ENCODE peak calls at places on chromosomes 16 and 17, in nine cellular contexts. X, G, Q, C, H, I, J, F and Y are unnamed samples.

GRCh38 chr17:57724038-57724728 is 20.9 kb downstream of the CCDC182 start:
- DNase-seq in X (no peak), G (no peak), Q (no peak), C (no peak), H (no peak), I (no peak), J (no peak), F (no peak), Y (no peak)

GRCh38 chr17:49703557-49704277 is 4.0 kb downstream of the SLC35B1 start:
- DNase-seq in X (peak; percentile 48), G (no peak), Q (peak; percentile 73), C (peak; percentile 59), H (no peak), I (peak; percentile 18), J (peak; percentile 75), F (peak; percentile 69), Y (no peak)

GRCh38 chr17:39634384-39634871 is 2.5 kb upstream of the STARD3 start:
- DNase-seq in X (no peak), G (no peak), Q (peak; percentile 50), C (peak; percentile 65), H (no peak), I (no peak), J (no peak), F (peak; percentile 69), Y (no peak)

GRCh38 chr17:2723505-2723996 is 12.0 kb upstream of the CLUH start:
- DNase-seq in X (no peak), G (no peak), Q (no peak), C (no peak), H (no peak), I (no peak), J (no peak), F (no peak), Y (no peak)

GRCh38 chr17:7017827-7018200 is 5.0 kb upstream of the BCL6B start:
- DNase-seq in X (no peak), G (no peak), Q (no peak), C (no peak), H (no peak), I (no peak), J (no peak), F (no peak), Y (no peak)

GRCh38 chr16:57726433-57726947 is 9.1 kb upstream of the KATNB1 start:
- DNase-seq in X (no peak), G (peak; percentile 12), Q (no peak), C (no peak), H (no peak), I (no peak), J (no peak), F (no peak), Y (peak; percentile 28)

GRCh38 chr17:42202159-42202558 is 7.9 kb upstream of the GHDC start:
- DNase-seq in X (no peak), G (no peak), Q (no peak), C (no peak), H (no peak), I (no peak), J (no peak), F (no peak), Y (no peak)

GRCh38 chr16:24609740-24610420 is 70.5 kb downstream of the RBBP6 start:
- DNase-seq in X (peak; percentile 55), G (peak; percentile 88), Q (peak; percentile 55), C (peak; percentile 62), H (peak; percentile 33), I (peak; percentile 42), J (peak; percentile 10), F (peak; percentile 74), Y (no peak)

GRCh38 chr17:149231-149630 is 11.9 kb downstream of the SCGB1C2 start:
- DNase-seq in X (no peak), G (peak; percentile 15), Q (no peak), C (no peak), H (no peak), I (no peak), J (no peak), F (no peak), Y (peak; percentile 22)

GRCh38 chr17:68379692-68380677 is 77.3 kb downstream of the WIPI1 start:
- DNase-seq in X (no peak), G (no peak), Q (no peak), C (no peak), H (no peak), I (no peak), J (no peak), F (no peak), Y (peak; percentile 4)

GRCh38 chr17:39960406-39961053 is 2.3 kb upstream of the GSDMA start:
- DNase-seq in X (peak; percentile 87), G (no peak), Q (no peak), C (no peak), H (no peak), I (no peak), J (no peak), F (peak; percentile 35), Y (no peak)

GRCh38 chr16:28136751-28137434 is 73.4 kb upstream of the GSG1L start:
- DNase-seq in X (no peak), G (no peak), Q (no peak), C (no peak), H (no peak), I (no peak), J (no peak), F (no peak), Y (no peak)

GRCh38 chr17:44191389-44191788 is 4.6 kb downstream of the TMUB2 start:
- DNase-seq in X (no peak), G (no peak), Q (no peak), C (no peak), H (no peak), I (no peak), J (no peak), F (no peak), Y (no peak)

GRCh38 chr16:58970775-58971174 is 236.7 kb upstream of the GOT2 start:
- DNase-seq in X (no peak), G (no peak), Q (peak; percentile 25), C (no peak), H (no peak), I (no peak), J (no peak), F (no peak), Y (no peak)

GRCh38 chr17:59504821-59505220 is 60.6 kb upstream of the DHX40 start:
- DNase-seq in X (no peak), G (no peak), Q (no peak), C (no peak), H (no peak), I (no peak), J (no peak), F (no peak), Y (no peak)

GRCh38 chr17:68288804-68289203 is 2.1 kb downstream of the SLC16A6 start:
- DNase-seq in X (no peak), G (no peak), Q (no peak), C (no peak), H (no peak), I (no peak), J (no peak), F (no peak), Y (no peak)

GRCh38 chr16:55645986-55646385 is 9.8 kb upstream of the SLC6A2 start:
- DNase-seq in X (no peak), G (no peak), Q (no peak), C (no peak), H (no peak), I (no peak), J (no peak), F (no peak), Y (no peak)

GRCh38 chr16:55647343-55647742 is 8.4 kb upstream of the SLC6A2 start:
- DNase-seq in X (no peak), G (no peak), Q (no peak), C (no peak), H (no peak), I (no peak), J (no peak), F (no peak), Y (no peak)

GRCh38 chr16:55651841-55652824 is 3.7 kb upstream of the SLC6A2 start:
- DNase-seq in X (no peak), G (no peak), Q (no peak), C (no peak), H (no peak), I (no peak), J (no peak), F (no peak), Y (no peak)

GRCh38 chr16:55643161-55643970 is 12.4 kb upstream of the SLC6A2 start:
- DNase-seq in X (no peak), G (no peak), Q (peak; percentile 10), C (peak; percentile 42), H (no peak), I (no peak), J (no peak), F (no peak), Y (no peak)

GRCh38 chr16:55647798-55648197 is 8.0 kb upstream of the SLC6A2 start:
- DNase-seq in X (no peak), G (no peak), Q (no peak), C (no peak), H (no peak), I (no peak), J (no peak), F (no peak), Y (no peak)
- TF ChIP-seq CTCF in X (no peak), G (no peak), Q (no peak), C (no peak), H (no peak), I (no peak), J (no peak), F (peak; percentile 3), Y (peak; percentile 39)

GRCh38 chr16:81994485-81994884 is 16.8 kb downstream of the SDR42E1 start:
- DNase-seq in X (no peak), G (no peak), Q (no peak), C (no peak), H (no peak), I (no peak), J (no peak), F (no peak), Y (no peak)
- TF ChIP-seq CTCF in X (no peak), G (no peak), Q (no peak), C (peak; percentile 17), H (no peak), I (no peak), J (no peak), F (no peak), Y (peak; percentile 17)

DNA sequence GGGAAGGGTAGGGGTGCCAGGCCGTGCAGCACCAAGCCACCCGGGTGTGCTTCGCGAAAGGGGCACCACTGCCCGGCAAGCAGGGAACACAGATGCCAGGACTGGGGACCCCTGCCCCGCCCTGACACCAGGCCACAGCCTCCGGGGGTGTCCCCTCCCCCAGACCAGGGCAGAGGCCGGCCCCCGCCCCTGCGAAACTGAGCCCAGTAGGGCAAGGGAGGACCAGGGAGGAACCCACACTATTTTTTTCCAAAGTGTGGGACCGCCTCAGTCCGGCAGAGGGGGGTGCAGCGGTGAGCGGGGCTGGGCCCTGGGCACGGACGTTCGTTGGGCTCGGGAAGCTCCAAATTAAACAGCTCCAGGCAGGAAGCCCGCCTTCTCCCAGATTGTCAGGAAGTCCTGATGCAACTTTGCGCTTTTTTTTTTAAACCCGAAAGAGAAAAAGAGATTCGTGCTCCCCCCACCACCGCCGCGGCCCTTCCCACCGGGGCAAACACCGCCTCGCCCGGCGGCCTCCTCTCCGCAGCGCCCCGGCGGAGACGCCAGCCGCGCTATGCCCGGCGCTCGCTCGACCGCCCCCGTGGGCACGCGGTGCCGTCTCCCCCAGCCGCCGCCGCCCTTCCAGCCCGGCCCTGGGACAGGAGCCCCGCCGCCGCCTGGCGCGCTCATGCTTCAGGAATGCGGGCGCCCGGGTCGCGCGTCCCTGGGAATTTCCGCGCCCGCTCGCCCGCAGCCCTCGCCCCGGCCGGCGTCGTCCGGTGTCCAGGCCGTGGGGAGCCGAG is 755 bp downstream of the PIEZO1 start:
- DNase-seq in X (peak; percentile 84), G (peak; percentile 94), Q (peak; percentile 72), C (peak; percentile 78), H (peak; percentile 72), I (peak; percentile 79), J (peak; percentile 71), F (peak; percentile 89), Y (peak; percentile 86)
- TF ChIP-seq CTCF in X (peak; percentile 82), G (peak; percentile 29), Q (peak; percentile 49), C (peak; percentile 66), H (peak; percentile 61), I (no peak), J (peak; percentile 18), F (peak; percentile 50), Y (peak; percentile 78)

GRCh38 chr17:17844500-17844899 is 7.7 kb upstream of the SREBF1 start:
- DNase-seq in X (no peak), G (no peak), Q (no peak), C (no peak), H (no peak), I (no peak), J (no peak), F (no peak), Y (no peak)
- TF ChIP-seq CTCF in X (no peak), G (no peak), Q (no peak), C (no peak), H (no peak), I (no peak), J (no peak), F (no peak), Y (no peak)